ENCODE peak calls at places on chromosomes 5 and 9, in ten cellular contexts. M, C, A, I, K, G, P, U, E and S are unnamed samples.
A peak's percentile ranks its signal among the peaks of the same experiment; 100 is the strongest.

GRCh38 chr5:129718766-129719165 is 29.1 kb upstream of the MINAR2 start:
- DNase-seq in P (no peak), K (no peak), M (no peak), E (no peak), I (no peak), C (no peak), A (no peak), G (no peak), U (no peak), S (no peak)

GRCh38 chr9:112615584-112616271 is 102.2 kb downstream of the INIP start:
- DNase-seq in K (no peak), C (no peak), P (no peak), A (no peak), M (no peak), I (no peak), E (no peak), U (no peak), G (no peak), S (no peak)

GRCh38 chr5:154202379-154203260 is 12.1 kb downstream of the GALNT10 start:
- DNase-seq in A (no peak), P (no peak), M (peak; percentile 84), I (peak; percentile 53), U (peak; percentile 25), C (no peak), G (no peak), K (peak; percentile 49), E (no peak), S (no peak)

GRCh38 chr5:19615661-19616060 is 372.3 kb downstream of the CDH18 start:
- DNase-seq in G (no peak), C (no peak), K (no peak), E (no peak), I (no peak), P (no peak), U (no peak), M (no peak), A (no peak), S (no peak)

GRCh38 chr5:95895223-95895622 is 66.4 kb downstream of the ELL2 start:
- DNase-seq in P (no peak), K (no peak), I (no peak), A (no peak), E (no peak), M (no peak), G (no peak), C (no peak), U (peak; percentile 54), S (no peak)

GRCh38 chr9:124191691-124192208 is 66.0 kb upstream of the NEK6 start:
- DNase-seq in G (no peak), E (no peak), K (no peak), C (no peak), I (peak; percentile 4), P (no peak), U (no peak), M (no peak), A (no peak), S (no peak)

GRCh38 chr5:95963650-95964410 is 2.2 kb upstream of the ELL2 start:
- DNase-seq in I (no peak), M (peak; percentile 25), K (no peak), G (no peak), A (no peak), U (peak; percentile 62), P (no peak), C (no peak), E (no peak), S (no peak)

GRCh38 chr5:164597293-164597900 is 1092.0 kb downstream of the MAT2B start:
- DNase-seq in A (no peak), M (no peak), E (peak; percentile 7), K (no peak), U (peak; percentile 75), G (no peak), I (no peak), P (no peak), C (no peak), S (no peak)

GRCh38 chr9:86321373-86321772 is 32.8 kb downstream of the TUT7 start:
- DNase-seq in G (no peak), I (no peak), K (no peak), E (no peak), U (no peak), P (no peak), A (no peak), M (no peak), C (no peak), S (no peak)

GRCh38 chr9:133979124-133979920 is 12.8 kb downstream of the VAV2 start:
- DNase-seq in G (no peak), A (peak; percentile 38), I (no peak), C (peak; percentile 73), U (peak; percentile 5), E (no peak), P (no peak), K (no peak), M (no peak), S (no peak)

GRCh38 chr5:12934722-12935121 is 1009.8 kb downstream of the DNAH5 start:
- DNase-seq in K (no peak), P (no peak), M (no peak), G (no peak), C (no peak), A (no peak), E (no peak), I (no peak), U (no peak), S (no peak)

GRCh38 chr9:131963087-131963715 is 116.5 kb downstream of the MED27 start:
- DNase-seq in U (no peak), M (no peak), I (no peak), E (no peak), K (no peak), P (no peak), C (no peak), A (peak; percentile 41), G (no peak), S (no peak)

GRCh38 chr5:138849439-138849838 is 25.7 kb downstream of the LRRTM2 start:
- DNase-seq in C (no peak), K (no peak), I (no peak), E (no peak), G (peak; percentile 23), U (no peak), P (no peak), A (peak; percentile 19), M (no peak), S (no peak)

DNA sequence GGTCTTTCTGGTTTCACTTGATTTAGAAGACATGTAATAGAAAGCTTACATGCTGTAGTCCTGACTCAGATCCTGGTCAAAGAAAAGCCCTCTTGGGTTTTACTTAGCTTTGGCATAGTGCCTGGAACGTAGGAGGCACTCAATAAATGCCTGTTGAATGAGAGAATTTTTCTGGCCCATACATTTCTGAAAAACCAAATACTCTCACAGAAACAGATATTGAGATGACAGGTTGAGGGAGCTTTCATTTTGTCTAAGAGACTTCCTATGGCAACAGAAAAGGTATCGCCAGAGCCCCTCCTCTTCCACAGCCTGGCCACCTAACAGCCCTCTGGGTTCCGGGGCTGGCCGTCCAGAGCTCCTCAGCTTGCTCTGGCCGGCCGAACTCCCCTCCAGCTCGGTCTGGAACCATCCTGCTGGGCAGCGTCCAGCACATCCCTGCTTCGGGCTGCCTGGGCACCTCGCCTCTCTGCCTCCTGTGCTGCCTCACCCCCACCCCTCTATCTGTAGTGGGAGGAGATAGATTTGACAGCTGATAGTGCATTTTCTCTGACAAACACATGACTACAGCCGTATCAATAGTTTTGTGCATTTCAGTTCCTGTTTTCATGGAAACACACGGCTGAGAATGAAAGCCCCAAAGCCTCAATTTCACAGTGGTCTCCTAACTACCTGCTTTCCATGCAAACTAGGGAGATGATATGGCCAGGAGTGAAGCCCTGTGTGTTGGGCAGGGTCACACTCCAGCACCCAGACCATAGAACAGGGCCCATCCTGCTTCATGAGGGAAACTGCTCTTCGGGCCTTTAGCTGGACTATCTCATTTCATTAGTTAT is 1.1 kb downstream of the IL4 start:
- DNase-seq in E (no peak), U (no peak), P (peak; percentile 93), A (no peak), I (no peak), M (no peak), K (no peak), G (peak; percentile 19), C (no peak), S (no peak)
- TF ChIP-seq POLR2AphosphoS5 in E (no peak), U (no peak), P (peak; percentile 65), A (no peak), I (no peak), M (no peak), K (no peak), G (no peak), C (no peak), S (no peak)

GRCh38 chr9:135083831-135084230 is 3.6 kb upstream of the OLFM1 start:
- DNase-seq in I (peak; percentile 53), G (no peak), C (no peak), A (no peak), M (no peak), E (no peak), P (no peak), K (peak; percentile 26), U (no peak), S (no peak)
- TF ChIP-seq CTCF in I (no peak), G (no peak), C (no peak), A (no peak), M (no peak), E (no peak), P (no peak), K (no peak), U (no peak), S (no peak)

GRCh38 chr9:21709464-21710058 is 92.9 kb upstream of the MTAP start:
- DNase-seq in K (peak; percentile 45), C (no peak), U (peak; percentile 89), P (no peak), G (peak; percentile 32), M (no peak), A (peak; percentile 24), E (peak; percentile 16), I (peak; percentile 72), S (peak; percentile 44)

GRCh38 chr9:21710792-21711191 is 91.6 kb upstream of the MTAP start:
- DNase-seq in A (no peak), M (no peak), U (no peak), P (no peak), G (no peak), E (no peak), C (no peak), I (no peak), K (no peak), S (no peak)

GRCh38 chr9:21711504-21711903 is 90.9 kb upstream of the MTAP start:
- DNase-seq in K (no peak), I (no peak), A (no peak), E (no peak), M (no peak), U (peak; percentile 48), P (no peak), G (no peak), C (no peak), S (no peak)

DNA sequence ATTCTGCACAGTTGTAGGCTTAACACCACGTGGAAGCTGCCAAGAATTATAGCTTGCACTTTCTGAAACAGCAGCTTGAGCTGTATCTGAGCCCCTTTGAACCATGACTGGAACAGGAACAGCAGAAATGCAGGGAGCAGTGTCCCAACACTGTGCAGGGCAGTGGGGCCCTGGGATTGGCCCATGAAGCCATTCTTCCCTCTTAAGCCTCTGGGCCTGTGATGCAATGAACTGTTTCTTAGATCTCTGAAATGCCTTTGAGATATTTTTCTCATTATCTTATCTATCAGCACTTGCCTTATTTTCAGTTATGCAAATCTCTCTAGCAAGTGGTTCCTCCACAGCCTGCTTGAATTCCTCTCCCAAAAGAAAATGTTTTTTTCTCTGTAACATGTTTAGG is 87.0 kb upstream of the MTAP start:
- DNase-seq in M (no peak), I (no peak), G (no peak), U (no peak), C (no peak), E (no peak), K (no peak), P (no peak), A (no peak), S (no peak)
- TF ChIP-seq POLR2AphosphoS5 in M (no peak), I (no peak), G (no peak), U (no peak), C (no peak), E (no peak), K (no peak), P (no peak), A (no peak), S (no peak)

GRCh38 chr9:109751253-109751652 is 28.7 kb upstream of the PALM2AKAP2 start:
- DNase-seq in I (no peak), A (no peak), M (no peak), E (no peak), U (peak; percentile 17), P (no peak), C (no peak), G (no peak), K (no peak), S (no peak)
- TF ChIP-seq CTCF in I (no peak), A (peak; percentile 22), M (no peak), E (no peak), U (no peak), P (no peak), C (no peak), G (no peak), K (no peak), S (no peak)